ENCODE peak calls at places on chromosome 19, in ten cellular contexts. O is neuronal stem cell, T is Caco-2, Z is body of pancreas, Y is A549, Q is neural progenitor cell, J is fibroblast of lung, B is tibial nerve, N is DND-41, A is SJSA1. G is an unnamed sample. For H3K4me1, the result is how much of the 10 kb centered on the place peaks cover.

GRCh38 chr19:18290250-18291018 is 9.0 kb upstream of the JUND start:
- DNase-seq in A (no peak), O (no peak), Y (no peak), J (peak), Q (no peak), B (no peak), N (peak), T (no peak), Z (peak), G (peak)

GRCh38 chr19:3129112-3129511 is 6.7 kb upstream of the GNA15 start:
- DNase-seq in T (peak), J (peak), Q (no peak), Z (peak), O (no peak), N (no peak), A (peak), Y (no peak), B (peak), G (no peak)

GRCh38 chr19:58328999-58329398 is 2.2 kb downstream of the ZSCAN22 start:
- DNase-seq in N (peak), A (no peak), Y (no peak), Q (peak), B (no peak), J (no peak), O (peak), T (peak), Z (no peak), G (peak)

GRCh38 chr19:20422616-20423205 is 142.9 kb downstream of the ZNF737 start:
- DNase-seq in Y (no peak), A (no peak), T (no peak), Q (peak), Z (no peak), J (no peak), B (no peak), O (peak), N (no peak), G (no peak)

GRCh38 chr19:41734156-41734555 is 21.2 kb upstream of the CEACAM6 start:
- DNase-seq in Q (no peak), B (no peak), A (no peak), Z (no peak), T (no peak), N (no peak), J (no peak), Y (no peak), O (no peak), G (no peak)

GRCh38 chr19:40763963-40764362 is 11.4 kb upstream of the MIA start:
- DNase-seq in B (no peak), O (no peak), Y (no peak), Z (no peak), T (no peak), Q (no peak), J (no peak), N (no peak), A (no peak), G (no peak)

GRCh38 chr19:11187409-11187808 is 9.9 kb downstream of the KANK2 start:
- DNase-seq in B (no peak), J (no peak), A (no peak), T (no peak), O (no peak), Z (no peak), N (no peak), Y (no peak), Q (no peak), G (no peak)

GRCh38 chr19:35641515-35642151 is at the start of gene ETV2:
- DNase-seq in Z (no peak), B (no peak), A (no peak), Q (peak), Y (no peak), T (no peak), J (peak), N (no peak), O (no peak), G (peak)

GRCh38 chr19:961866-962620 is 22.1 kb upstream of the WDR18 start:
- DNase-seq in Q (no peak), A (no peak), B (no peak), O (no peak), J (peak), Y (no peak), Z (no peak), N (peak), T (peak), G (no peak)

GRCh38 chr19:38759590-38760003 is 13.7 kb downstream of the LGALS7 start:
- DNase-seq in Q (no peak), J (no peak), T (no peak), B (peak), O (no peak), A (no peak), N (no peak), Z (peak), Y (no peak), G (no peak)

GRCh38 chr19:14580623-14581237 is 2.2 kb upstream of the CLEC17A start:
- DNase-seq in J (no peak), Y (no peak), B (no peak), A (no peak), Q (no peak), Z (no peak), T (no peak), O (no peak), N (no peak), G (no peak)

GRCh38 chr19:40225440-40226305 is 816 bp downstream of the CCNP start:
- DNase-seq in T (no peak), O (no peak), A (no peak), Z (no peak), J (no peak), Y (no peak), Q (no peak), B (no peak), N (no peak), G (no peak)

GRCh38 chr19:55252760-55253159 is 6.1 kb downstream of the PPP6R1 start:
- DNase-seq in Y (no peak), B (no peak), N (no peak), Q (no peak), O (no peak), T (no peak), J (no peak), A (no peak), Z (no peak), G (no peak)

GRCh38 chr19:19460761-19461265 is 54.5 kb downstream of the TSSK6 start:
- DNase-seq in J (no peak), T (no peak), Q (peak), Y (no peak), O (no peak), N (peak), A (no peak), Z (peak), B (peak), G (peak)

GRCh38 chr19:519449-519865 is 12.1 kb upstream of the CDC34 start:
- DNase-seq in J (no peak), A (no peak), N (no peak), B (no peak), T (no peak), Y (no peak), Q (no peak), Z (no peak), O (no peak), G (no peak)

GRCh38 chr19:16825312-16826168 is 3.7 kb upstream of the SIN3B start:
- DNase-seq in Q (peak), Z (peak), O (no peak), N (no peak), J (peak), A (no peak), Y (no peak), B (peak), T (no peak), G (no peak)

GRCh38 chr19:33456076-33456844 is 65.3 kb downstream of the PEPD start:
- DNase-seq in J (no peak), B (no peak), N (no peak), O (no peak), T (no peak), Z (no peak), A (no peak), Q (no peak), Y (no peak), G (no peak)

GRCh38 chr19:34475026-34475974 is 6.3 kb upstream of the WTIP start:
- DNase-seq in Y (no peak), Q (no peak), A (peak), Z (no peak), N (no peak), O (no peak), T (no peak), B (no peak), J (peak), G (peak)

GRCh38 chr19:22545751-22546150 is 88.4 kb upstream of the ZNF492 start:
- DNase-seq in B (peak), Y (peak), J (peak), Z (peak), A (no peak), Q (peak), N (peak), T (peak), O (no peak), G (peak)

GRCh38 chr19:50959731-50960500 is 7.1 kb upstream of the KLK5 start:
- DNase-seq in T (no peak), Z (no peak), B (no peak), J (no peak), O (no peak), Q (no peak), Y (no peak), N (no peak), A (no peak), G (no peak)

GRCh38 chr19:18744019-18744418 is 47.1 kb downstream of the COMP start:
- DNase-seq in O (no peak), Y (no peak), J (no peak), B (no peak), A (no peak), N (no peak), T (no peak), Q (peak), Z (no peak), G (no peak)

GRCh38 chr19:39131255-39131755 is 5.7 kb downstream of the PAK4 start:
- DNase-seq in B (no peak), O (no peak), N (no peak), Z (peak), Y (no peak), Q (no peak), J (peak), A (no peak), T (no peak), G (no peak)

GRCh38 chr19:38298841-38299680 is 5.0 kb upstream of the C19orf33 start:
- DNase-seq in N (no peak), Y (no peak), Q (no peak), A (no peak), B (no peak), O (no peak), T (no peak), J (peak), Z (no peak), G (peak)

GRCh38 chr19:1513492-1514294 is 874 bp upstream of the ADAMTSL5 start:
- DNase-seq in Y (peak), O (no peak), J (peak), A (peak), T (peak), B (no peak), Q (peak), Z (peak), N (peak), G (peak)

GRCh38 chr19:2014731-2015610 is 543 bp downstream of the BTBD2 start:
- DNase-seq in B (no peak), T (peak), J (no peak), Y (no peak), Q (peak), N (peak), A (no peak), Z (no peak), O (peak), G (peak)

GRCh38 chr19:42018503-42019193 is 24.6 kb upstream of the ATP1A3 start:
- DNase-seq in O (no peak), T (no peak), Y (no peak), Q (no peak), A (no peak), J (peak), B (no peak), N (no peak), Z (no peak), G (no peak)

GRCh38 chr19:41363753-41364545 is at the start of gene B9D2:
- DNase-seq in T (peak), J (peak), A (peak), B (peak), Z (peak), N (peak), Q (peak), Y (peak), O (peak), G (peak)

GRCh38 chr19:56834564-56835375 is 5.8 kb downstream of the PEG3 start:
- DNase-seq in A (no peak), B (no peak), O (no peak), Q (no peak), J (no peak), T (no peak), Z (no peak), Y (no peak), N (no peak), G (no peak)

GRCh38 chr19:57947419-57948134 is at the start of gene ZNF256:
- DNase-seq in N (peak), O (peak), J (peak), T (peak), Z (peak), B (peak), Q (peak), A (peak), Y (peak), G (peak)

GRCh38 chr19:43636121-43636683 is 3.4 kb downstream of the CADM4 start:
- DNase-seq in Q (peak), O (peak), A (no peak), B (no peak), N (no peak), T (no peak), Z (peak), J (peak), Y (no peak), G (no peak)

GRCh38 chr19:38049105-38049649 is 142.2 kb downstream of the SIPA1L3 start:
- DNase-seq in T (no peak), Z (no peak), A (peak), Y (no peak), J (no peak), B (no peak), O (no peak), Q (no peak), N (peak), G (no peak)

GRCh38 chr19:55687281-55688172 is 12.5 kb downstream of the EPN1 start:
- DNase-seq in Q (no peak), Y (no peak), O (no peak), B (no peak), N (no peak), T (no peak), A (no peak), Z (no peak), J (no peak), G (no peak)

GRCh38 chr19:38079926-38080380 is 144.1 kb downstream of the DPF1 start:
- DNase-seq in O (no peak), N (no peak), A (peak), Y (peak), Q (no peak), Z (peak), B (no peak), J (peak), T (no peak), G (peak)

GRCh38 chr19:4694211-4694987 is 24.3 kb upstream of the MYDGF start:
- DNase-seq in Z (no peak), A (peak), Y (peak), N (no peak), J (peak), O (no peak), T (no peak), Q (no peak), B (no peak), G (no peak)
- H3K4me3 ChIP-seq in Z (no peak), A (no peak), Y (no peak), N (no peak), J (no peak), O (no peak), T (no peak), Q (no peak), B (no peak), G (no peak)

DNA sequence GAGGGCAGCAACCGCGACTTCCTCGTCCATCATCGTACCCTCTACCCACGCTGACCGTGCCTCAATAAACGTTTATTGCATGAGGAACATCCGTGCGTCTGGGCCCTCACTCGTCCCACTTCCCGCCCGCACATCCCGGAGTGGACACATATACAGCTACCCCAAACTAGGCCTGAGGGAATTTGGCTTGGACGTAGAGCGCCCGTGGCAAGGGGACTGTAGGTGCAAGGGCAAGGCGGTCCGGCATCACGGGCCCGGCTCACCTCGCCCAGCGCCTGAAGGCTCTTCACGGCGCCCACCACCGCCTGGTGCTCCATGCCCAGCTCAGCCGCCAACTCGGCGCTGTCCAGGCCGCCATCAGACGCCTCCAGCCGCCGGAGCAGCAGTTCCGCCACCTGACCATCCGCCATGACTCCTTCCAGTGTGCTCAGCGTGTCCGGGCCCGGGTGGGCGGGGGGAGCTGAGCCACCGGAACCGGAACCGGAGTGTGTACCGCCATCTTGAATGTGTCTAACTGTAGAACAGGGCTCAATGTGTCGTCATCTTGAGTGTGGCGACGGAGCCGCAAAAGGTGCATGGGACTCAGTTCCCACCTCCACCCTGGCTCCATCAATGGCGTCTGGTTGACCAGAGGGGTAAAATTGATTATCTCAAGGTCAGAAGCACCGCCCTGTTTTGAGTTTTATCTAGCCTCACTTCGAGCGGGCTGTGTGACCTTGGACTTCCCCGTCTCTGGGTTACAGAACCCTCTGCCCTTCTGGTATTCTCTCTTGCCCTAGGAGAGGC is at the start of gene FARSA:
- DNase-seq in B (peak), A (peak), J (peak), O (peak), Q (peak), Y (peak), N (peak), T (peak), Z (peak), G (peak)
- H3K4me1 ChIP-seq in B (under half), A (under half), J (under half), O (under half), Q (under half), Y (under half), N (half or more), T (under half), Z (under half), G (under half)

GRCh38 chr19:47891622-47891922 is 5.5 kb upstream of the SULT2A1 start:
- DNase-seq in Q (no peak), Z (no peak), A (no peak), B (no peak), Y (no peak), O (no peak), J (no peak), T (no peak), N (no peak), G (no peak)
- H3K4me3 ChIP-seq in Q (no peak), Z (no peak), A (no peak), B (no peak), Y (no peak), O (no peak), J (no peak), T (no peak), N (no peak), G (no peak)

GRCh38 chr19:46863818-46864629 is 3.2 kb downstream of the ARHGAP35 start:
- DNase-seq in B (no peak), N (no peak), Y (no peak), O (peak), J (peak), Z (peak), Q (peak), A (peak), T (no peak), G (peak)
- H3K4me1 ChIP-seq in B (under half), N (half or more), Y (half or more), O (under half), J (under half), Z (half or more), Q (under half), A (half or more), T (half or more), G (under half)

GRCh38 chr19:6423499-6424189 is 967 bp downstream of the KHSRP start:
- DNase-seq in Q (peak), O (no peak), N (peak), B (no peak), A (peak), T (peak), Z (peak), J (peak), Y (peak), G (peak)

GRCh38 chr19:6424939-6425731 is 524 bp upstream of the KHSRP start:
- DNase-seq in N (peak), Q (peak), O (peak), Y (peak), Z (peak), J (peak), B (peak), T (peak), A (peak), G (peak)

GRCh38 chr19:6424190-6424938 is at the start of gene KHSRP:
- DNase-seq in T (peak), Q (peak), A (no peak), J (no peak), Y (no peak), O (no peak), B (no peak), Z (no peak), N (peak), G (peak)

GRCh38 chr19:6427131-6427530 is 2.5 kb upstream of the KHSRP start:
- DNase-seq in J (no peak), Z (no peak), T (no peak), O (no peak), Q (no peak), N (no peak), A (no peak), B (no peak), Y (no peak), G (no peak)

GRCh38 chr19:6425732-6426686 is 1.4 kb upstream of the KHSRP start:
- DNase-seq in B (no peak), Z (no peak), J (no peak), Q (no peak), A (no peak), O (no peak), N (peak), T (peak), Y (no peak), G (no peak)
- H3K4me3 ChIP-seq in B (peak), Z (no peak), J (no peak), Q (no peak), A (no peak), O (peak), N (peak), T (peak), Y (peak), G (no peak)